ENCODE peak calls at places on chromosome 10, in seven cellular contexts. N, T, E, L, V, Y and U are unnamed samples.

GRCh38 chr10:62037166-62037831 is 135.8 kb downstream of the ARID5B start:
- DNase-seq in E (peak; percentile 92), T (peak; percentile 43), L (peak; percentile 64), V (peak; percentile 21), N (no peak), Y (no peak), U (peak; percentile 40)

GRCh38 chr10:123559066-123559822 is 106.9 kb upstream of the GPR26 start:
- DNase-seq in T (peak; percentile 77), E (peak; percentile 49), Y (peak; percentile 31), V (peak; percentile 78), N (peak; percentile 77), L (peak; percentile 54), U (peak; percentile 32)

GRCh38 chr10:60521974-60522405 is 132.3 kb upstream of the ANK3 start:
- DNase-seq in L (peak; percentile 53), E (peak; percentile 55), Y (no peak), N (no peak), V (peak; percentile 2), T (no peak), U (peak; percentile 94)

GRCh38 chr10:59678884-59679301 is 30.8 kb downstream of the SLC16A9 start:
- DNase-seq in T (no peak), E (no peak), Y (no peak), N (no peak), L (no peak), V (no peak), U (no peak)

GRCh38 chr10:48779077-48779476 is 94.4 kb downstream of the WDFY4 start:
- DNase-seq in L (no peak), V (no peak), N (no peak), Y (no peak), T (no peak), E (no peak), U (no peak)

GRCh38 chr10:103456074-103456660 is 2.5 kb downstream of the CALHM1 start:
- DNase-seq in V (no peak), E (no peak), Y (no peak), T (no peak), N (no peak), L (no peak), U (no peak)

GRCh38 chr10:61662794-61663259 is at the start of gene CABCOCO1:
- DNase-seq in T (peak; percentile 60), Y (no peak), L (peak; percentile 33), N (no peak), E (peak; percentile 80), V (no peak), U (peak; percentile 68)

GRCh38 chr10:121681171-121681752 is 83.0 kb upstream of the FGFR2 start:
- DNase-seq in Y (no peak), V (no peak), N (no peak), T (no peak), L (no peak), E (no peak), U (no peak)

GRCh38 chr10:69335063-69335587 is 56.8 kb downstream of the HK1 start:
- DNase-seq in N (no peak), L (no peak), Y (no peak), V (no peak), T (no peak), E (no peak), U (no peak)

GRCh38 chr10:63765126-63765525 is 243.9 kb downstream of the REEP3 start:
- DNase-seq in N (no peak), V (no peak), Y (no peak), E (peak; percentile 5), T (no peak), L (no peak), U (no peak)

GRCh38 chr10:8444630-8445029 is 390.1 kb downstream of the GATA3 start:
- DNase-seq in V (no peak), T (no peak), L (no peak), E (no peak), N (no peak), Y (no peak), U (no peak)

GRCh38 chr10:118020365-118020764 is 26.4 kb downstream of the RAB11FIP2 start:
- DNase-seq in V (no peak), L (no peak), Y (no peak), E (no peak), N (no peak), T (no peak), U (no peak)

GRCh38 chr10:118259288-118259906 is 82.7 kb downstream of the FAM204A start:
- DNase-seq in Y (no peak), T (no peak), E (peak; percentile 37), N (peak; percentile 19), L (no peak), V (peak; percentile 47), U (peak; percentile 45)

GRCh38 chr10:43208147-43209063 is 58.5 kb downstream of the RASGEF1A start:
- DNase-seq in L (no peak), N (no peak), Y (no peak), T (no peak), E (no peak), V (no peak), U (no peak)

GRCh38 chr10:118463740-118464139 is 121.6 kb upstream of the FAM204A start:
- DNase-seq in V (no peak), E (no peak), L (no peak), N (no peak), Y (no peak), T (no peak), U (no peak)

GRCh38 chr10:8049151-8049873 is 5.2 kb upstream of the GATA3 start:
- DNase-seq in L (no peak), T (no peak), E (no peak), N (no peak), Y (no peak), V (no peak), U (no peak)

GRCh38 chr10:125152646-125153368 is 7.6 kb downstream of the CTBP2 start:
- DNase-seq in V (no peak), Y (no peak), E (no peak), N (no peak), L (no peak), T (no peak), U (no peak)

GRCh38 chr10:132834891-132835847 is 49.2 kb upstream of the NKX6-2 start:
- DNase-seq in Y (no peak), N (no peak), V (no peak), L (no peak), E (no peak), T (no peak), U (no peak)

GRCh38 chr10:1563028-1563427 is 174.3 kb downstream of the ADARB2 start:
- DNase-seq in E (no peak), N (no peak), V (no peak), L (no peak), Y (no peak), T (no peak), U (no peak)

GRCh38 chr10:21052072-21052708 is 155.1 kb upstream of the NEBL start:
- DNase-seq in N (no peak), E (no peak), V (no peak), T (no peak), L (no peak), Y (no peak), U (no peak)

GRCh38 chr10:68878463-68878862 is 22.7 kb upstream of the DDX50 start:
- DNase-seq in V (no peak), T (no peak), E (no peak), N (no peak), Y (no peak), L (no peak), U (no peak)